ENCODE peak calls at places on chromosomes 13 and 19, in eight cellular contexts. S, F, T, K, I, E, M and X are unnamed samples. For H3K27me3, the result is how much of the 10 kb centered on the place peaks cover.

GRCh38 chr19:5340637-5341447 is at the start of gene PTPRS:
- DNase-seq in S (peak), F (peak), T (peak), K (peak), I (peak), E (peak), M (peak), X (peak)

GRCh38 chr13:40665061-40665753 is 1.2 kb downstream of the FOXO1 start:
- DNase-seq in S (no peak), F (peak), T (peak), K (no peak), I (peak), E (peak), M (peak), X (peak)

GRCh38 chr13:49354719-49355118 is 89.1 kb downstream of the CAB39L start:
- DNase-seq in S (no peak), F (no peak), T (no peak), K (no peak), I (no peak), E (no peak), M (no peak), X (no peak)

GRCh38 chr19:39998511-39998910 is 1.7 kb downstream of the ZNF546 start:
- DNase-seq in S (no peak), F (no peak), T (no peak), K (no peak), I (no peak), E (no peak), M (no peak), X (no peak)

GRCh38 chr19:17830567-17831418 is 9.5 kb upstream of the INSL3 start:
- DNase-seq in S (peak), F (peak), T (peak), K (peak), I (peak), E (peak), M (peak), X (peak)

GRCh38 chr13:110644892-110645521 is 29.7 kb downstream of the NAXD start:
- DNase-seq in S (peak), F (peak), T (peak), K (no peak), I (peak), E (peak), M (peak), X (peak)

GRCh38 chr13:100506600-100507422 is 81.8 kb downstream of the GGACT start:
- DNase-seq in S (no peak), F (no peak), T (no peak), K (no peak), I (no peak), E (no peak), M (no peak), X (no peak)

GRCh38 chr19:2529473-2529918 is 53.6 kb downstream of the GADD45B start:
- DNase-seq in S (no peak), F (no peak), T (no peak), K (no peak), I (peak), E (no peak), M (no peak), X (no peak)

GRCh38 chr13:110415669-110416068 is 108.6 kb downstream of the COL4A2 start:
- DNase-seq in S (no peak), F (no peak), T (no peak), K (no peak), I (no peak), E (no peak), M (peak), X (peak)

GRCh38 chr19:51123381-51124186 is 1.1 kb upstream of the SIGLEC9 start:
- DNase-seq in S (no peak), F (no peak), T (no peak), K (peak), I (no peak), E (no peak), M (no peak), X (no peak)

GRCh38 chr19:36973844-36974195 is 57.7 kb downstream of the ZNF568 start:
- DNase-seq in S (no peak), F (no peak), T (no peak), K (no peak), I (no peak), E (no peak), M (no peak), X (no peak)

GRCh38 chr19:36972594-36972993 is 56.5 kb downstream of the ZNF568 start:
- DNase-seq in S (no peak), F (no peak), T (no peak), K (no peak), I (no peak), E (peak), M (peak), X (no peak)

DNA sequence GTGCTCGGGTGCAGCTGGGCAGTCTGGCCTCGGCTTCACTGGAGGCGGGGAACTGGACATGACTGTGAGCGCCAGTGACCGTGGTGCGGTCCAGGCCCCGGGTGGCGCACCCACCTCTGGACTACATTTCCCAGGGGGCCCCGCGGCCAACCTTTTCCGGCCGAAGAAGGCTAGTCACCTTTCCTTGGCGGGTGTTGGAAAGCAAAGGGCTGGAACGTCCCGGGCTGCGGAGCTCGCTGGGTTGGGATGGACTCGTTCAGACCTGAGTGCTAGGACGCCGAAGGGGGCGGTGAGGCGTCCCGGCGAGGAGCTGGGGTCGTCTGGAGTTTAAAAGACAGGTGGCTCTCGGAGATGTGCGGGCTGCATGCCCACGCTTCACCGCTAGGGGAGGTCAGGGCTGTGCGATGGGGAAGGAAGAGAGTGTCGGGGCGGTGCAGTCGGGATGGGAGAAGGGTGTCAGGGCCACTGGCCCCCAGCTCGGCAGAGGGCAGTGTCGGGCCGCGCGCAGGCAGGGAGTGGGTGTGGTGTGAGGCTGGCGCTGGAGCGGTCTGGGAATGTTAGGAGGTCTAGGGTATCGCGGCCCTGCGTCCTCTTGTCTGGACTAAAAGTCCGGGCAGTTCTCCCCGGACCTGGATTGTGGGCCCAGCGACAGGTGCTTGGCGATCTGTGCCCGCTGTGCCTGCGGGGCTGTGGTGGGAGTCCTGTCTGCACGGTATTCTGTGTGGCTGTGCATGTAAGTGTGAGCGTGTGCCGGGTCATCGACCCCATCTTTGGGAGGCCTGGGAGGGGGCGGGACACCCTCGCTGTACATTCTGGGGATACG is 57.1 kb downstream of the ZNF568 start:
- DNase-seq in S (peak), F (peak), T (peak), K (peak), I (peak), E (peak), M (peak), X (peak)
- TF ChIP-seq CTCF in S (peak), F (peak), T (peak), K (peak), I (peak), E (peak), M (peak), X (peak)

DNA sequence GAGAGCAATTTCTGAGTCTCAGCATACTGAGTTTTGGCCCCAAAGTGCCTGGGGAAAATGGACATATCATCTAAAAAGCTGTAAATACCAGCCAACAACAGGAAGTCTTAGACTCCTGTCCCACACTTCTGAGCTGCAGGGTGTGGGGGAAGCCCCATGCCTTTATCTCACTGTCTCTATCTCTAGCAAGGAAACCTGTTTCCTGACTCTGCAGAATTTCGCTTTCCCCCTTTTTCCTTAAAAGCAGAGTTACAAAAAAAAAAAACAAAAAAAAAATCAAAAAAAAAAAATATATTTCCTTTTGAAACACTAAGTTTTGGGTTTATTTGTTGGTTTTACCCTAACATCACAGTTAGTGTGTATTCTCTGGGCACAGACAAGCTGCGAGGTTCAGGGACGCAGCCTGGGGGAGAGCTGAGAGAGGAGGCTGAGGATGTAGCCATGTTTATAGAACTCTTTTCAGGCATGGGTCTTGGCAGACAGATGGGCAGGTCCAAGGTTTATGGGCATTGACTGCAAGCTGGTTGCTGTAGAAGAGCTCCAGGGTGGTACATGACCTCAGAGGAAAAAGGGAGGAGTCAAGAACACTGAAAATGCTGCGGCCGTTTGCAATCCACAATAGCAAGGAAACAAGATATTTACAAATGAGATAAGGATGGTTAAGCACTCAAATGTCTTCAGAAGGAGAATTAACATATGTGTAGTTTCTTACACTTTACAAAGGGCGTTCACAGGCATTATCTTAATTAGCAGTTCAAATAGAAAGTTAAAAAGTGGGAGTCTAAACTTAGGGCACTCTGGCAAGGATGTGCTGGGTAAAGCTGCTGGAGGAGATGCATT is 4.9 kb downstream of the MBNL2 start:
- DNase-seq in S (no peak), F (no peak), T (no peak), K (no peak), I (no peak), E (peak), M (peak), X (peak)
- H3K27me3 ChIP-seq in S (under half), F (under half), T (under half), K (under half), I (under half), E (under half), M (half or more), X (under half)

GRCh38 chr13:26629260-26629659 is 71.8 kb downstream of the WASF3 start:
- DNase-seq in S (no peak), F (no peak), T (no peak), K (no peak), I (no peak), E (peak), M (peak), X (no peak)
- TF ChIP-seq CTCF in S (no peak), F (no peak), T (no peak), K (no peak), I (peak), E (peak), M (peak), X (no peak)

GRCh38 chr19:53959176-53959757 is 3.5 kb upstream of the CACNG8 start:
- DNase-seq in S (no peak), F (no peak), T (no peak), K (no peak), I (no peak), E (no peak), M (peak), X (no peak)
- H3K27me3 ChIP-seq in S (under half), F (under half), T (half or more), K (half or more), I (under half), E (under half), M (under half), X (under half)

DNA sequence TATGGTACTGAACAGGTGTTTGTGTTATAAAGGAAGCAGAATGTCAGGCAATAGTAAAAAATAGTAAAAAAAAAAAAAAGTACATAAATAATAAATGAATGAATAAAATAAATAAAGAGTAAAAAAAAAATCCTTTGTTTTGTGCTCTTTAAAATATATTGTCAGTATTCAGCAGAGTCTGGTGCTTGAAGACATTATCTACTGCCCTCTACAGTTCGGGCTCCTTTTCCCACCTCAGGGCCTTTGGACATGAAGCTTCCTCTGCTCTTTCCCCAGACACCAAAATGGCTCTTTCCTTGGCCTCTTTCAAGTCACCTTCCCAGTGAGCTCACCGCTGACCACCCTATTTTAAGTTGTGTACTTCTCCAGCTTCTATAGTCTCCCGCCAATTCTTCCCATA is 137.5 kb downstream of the TNFRSF19 start:
- DNase-seq in S (no peak), F (no peak), T (no peak), K (no peak), I (no peak), E (no peak), M (no peak), X (no peak)
- TF ChIP-seq CTCF in S (peak), F (no peak), T (peak), K (no peak), I (peak), E (no peak), M (peak), X (no peak)

GRCh38 chr19:41518141-41518540 is 57.8 kb upstream of the CEACAM21 start:
- DNase-seq in S (no peak), F (no peak), T (no peak), K (no peak), I (no peak), E (no peak), M (no peak), X (no peak)
- H3K27me3 ChIP-seq in S (half or more), F (under half), T (under half), K (half or more), I (under half), E (under half), M (half or more), X (half or more)

GRCh38 chr13:42836930-42837329 is 55.5 kb downstream of the FAM216B start:
- DNase-seq in S (no peak), F (peak), T (peak), K (no peak), I (peak), E (peak), M (peak), X (peak)
- TF ChIP-seq CTCF in S (no peak), F (no peak), T (peak), K (no peak), I (no peak), E (peak), M (peak), X (no peak)

GRCh38 chr19:55080121-55080914 is 4.6 kb downstream of the EPS8L1 start:
- DNase-seq in S (no peak), F (peak), T (peak), K (no peak), I (no peak), E (peak), M (peak), X (peak)
- H3K27me3 ChIP-seq in S (half or more), F (under half), T (half or more), K (half or more), I (half or more), E (under half), M (under half), X (half or more)

GRCh38 chr13:113832631-113833030 is 31.2 kb downstream of the GAS6 start:
- DNase-seq in S (no peak), F (no peak), T (no peak), K (no peak), I (no peak), E (no peak), M (no peak), X (no peak)
- TF ChIP-seq CTCF in S (no peak), F (no peak), T (no peak), K (no peak), I (no peak), E (no peak), M (no peak), X (no peak)

DNA sequence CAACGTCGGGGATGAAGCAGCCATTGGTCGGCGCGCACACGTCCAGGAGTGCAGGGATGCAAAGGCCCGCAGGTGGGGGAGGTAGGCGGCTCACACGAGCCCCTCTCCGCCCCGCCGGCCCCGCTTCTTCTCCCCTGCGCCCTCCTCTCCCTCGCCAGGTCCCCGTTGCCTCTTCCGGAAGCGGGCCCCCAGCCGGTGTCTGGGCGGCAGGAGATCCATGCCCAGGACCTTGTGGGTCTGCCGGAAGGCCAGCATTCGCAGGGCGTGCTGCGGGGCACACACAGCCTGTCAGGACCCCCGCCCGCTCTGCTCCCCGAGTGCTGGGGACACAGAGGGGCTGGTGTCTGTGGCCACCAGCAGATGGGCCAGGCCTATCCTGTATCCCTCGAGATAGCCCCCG is 19.7 kb upstream of the MATK start:
- DNase-seq in S (no peak), F (no peak), T (no peak), K (no peak), I (no peak), E (no peak), M (no peak), X (no peak)
- H3K27me3 ChIP-seq in S (under half), F (under half), T (under half), K (half or more), I (under half), E (under half), M (under half), X (under half)